ENCODE peak calls at places on chromosomes 4 and X, in five cellular contexts. B is stomach, K is cardiac muscle cell, J is cardiac fibroblast, F is AG09309. W is an unnamed sample.

GRCh38 chrX:140526138-140526537 is 21.3 kb upstream of the SOX3 start:
- DNase-seq in K (no peak), J (no peak), F (no peak), B (no peak), W (no peak)

GRCh38 chr4:178314287-178314686 is 872.0 kb upstream of the AGA start:
- DNase-seq in K (no peak), J (no peak), F (no peak), B (no peak), W (no peak)

GRCh38 chr4:39855909-39856512 is 121.7 kb downstream of the PDS5A start:
- DNase-seq in K (peak), J (peak), B (no peak), F (no peak), W (no peak)

GRCh38 chr4:20264688-20265087 is 13.0 kb downstream of the SLIT2 start:
- DNase-seq in B (no peak), K (no peak), J (no peak), F (no peak), W (no peak)

GRCh38 chr4:76622717-76623116 is 187.7 kb downstream of the SHROOM3 start:
- DNase-seq in F (no peak), K (no peak), J (no peak), B (no peak), W (no peak)

GRCh38 chrX:259692-260355 is 21.4 kb upstream of the PLCXD1 start:
- DNase-seq in B (peak), J (no peak), K (no peak), F (no peak), W (no peak)

GRCh38 chr4:82721819-82722423 is 76.7 kb downstream of the SCD5 start:
- DNase-seq in B (peak), J (no peak), K (no peak), F (no peak), W (no peak)

GRCh38 chr4:105246712-105247111 is 100.0 kb downstream of the TET2 start:
- DNase-seq in K (peak), B (no peak), J (peak), F (peak), W (no peak)

GRCh38 chr4:156596026-156596425 is 375.6 kb downstream of the PDGFC start:
- DNase-seq in F (no peak), J (peak), B (no peak), K (peak), W (no peak)

GRCh38 chrX:11998944-11999343 is 139.3 kb upstream of the FRMPD4 start:
- DNase-seq in K (peak), F (no peak), B (no peak), J (no peak), W (no peak)

GRCh38 chrX:38634665-38635064 is 73.3 kb downstream of the TSPAN7 start:
- DNase-seq in J (no peak), F (no peak), K (no peak), B (no peak), W (no peak)

GRCh38 chrX:40734956-40735317 is 405 bp downstream of the MED14 start:
- DNase-seq in F (no peak), K (no peak), B (no peak), J (peak), W (no peak)

GRCh38 chrX:77597090-77597489 is 149.9 kb downstream of the FGF16 start:
- DNase-seq in J (peak), K (peak), B (no peak), F (no peak), W (peak)

GRCh38 chr4:2832309-2832980 is 11.2 kb upstream of the ADD1 start:
- DNase-seq in F (no peak), B (no peak), K (no peak), J (no peak), W (no peak)

GRCh38 chrX:136620780-136621179 is 27.2 kb upstream of the CD40LG start:
- DNase-seq in F (no peak), K (no peak), B (no peak), J (no peak), W (no peak)

GRCh38 chr4:54091637-54092404 is 8.1 kb upstream of the GSX2 start:
- DNase-seq in F (no peak), J (peak), B (peak), K (peak), W (no peak)

GRCh38 chr4:80382090-80382832 is 46.7 kb downstream of the CFAP299 start:
- DNase-seq in B (no peak), F (no peak), J (no peak), K (no peak), W (no peak)

GRCh38 chr4:80388284-80388607 is 52.7 kb downstream of the CFAP299 start:
- DNase-seq in B (no peak), K (no peak), J (no peak), F (no peak), W (no peak)

GRCh38 chr4:80386281-80386886 is 50.9 kb downstream of the CFAP299 start:
- DNase-seq in F (no peak), K (no peak), B (no peak), J (no peak), W (no peak)

GRCh38 chr4:80387390-80388283 is 52.1 kb downstream of the CFAP299 start:
- DNase-seq in J (no peak), K (no peak), F (no peak), B (no peak), W (no peak)

GRCh38 chr4:80385397-80386280 is 50.1 kb downstream of the CFAP299 start:
- DNase-seq in J (no peak), B (no peak), F (no peak), K (no peak), W (no peak)
- H3K4me3 ChIP-seq in J (no peak), B (no peak), F (no peak), K (no peak), W (no peak)

GRCh38 chr4:112418092-112418491 is 97.9 kb downstream of the NEUROG2 start:
- DNase-seq in K (no peak), F (no peak), J (no peak), B (no peak), W (no peak)
- TF ChIP-seq CTCF in K (no peak), F (no peak), J (no peak), B (no peak), W (peak)

GRCh38 chr4:147480891-147481576 is at the start of gene EDNRA:
- DNase-seq in K (peak), B (no peak), J (peak), F (no peak), W (no peak)
- H3K4me3 ChIP-seq in K (peak), B (peak), J (peak), F (peak), W (peak)

GRCh38 chr4:7924570-7924969 is 15.1 kb downstream of the AFAP1 start:
- DNase-seq in B (no peak), J (no peak), F (no peak), K (no peak), W (no peak)

GRCh38 chr4:7929530-7929951 is 10.1 kb downstream of the AFAP1 start:
- DNase-seq in K (no peak), B (peak), J (peak), F (no peak), W (no peak)

GRCh38 chr4:7926822-7927221 is 12.8 kb downstream of the AFAP1 start:
- DNase-seq in B (no peak), K (no peak), F (no peak), J (no peak), W (no peak)

GRCh38 chr4:7932333-7932732 is 7.3 kb downstream of the AFAP1 start:
- DNase-seq in F (no peak), J (no peak), B (no peak), K (no peak), W (no peak)

GRCh38 chr4:7928711-7929505 is 10.8 kb downstream of the AFAP1 start:
- DNase-seq in B (no peak), K (no peak), J (peak), F (no peak), W (no peak)
- TF ChIP-seq CTCF in B (no peak), K (peak), J (peak), F (peak), W (peak)

DNA sequence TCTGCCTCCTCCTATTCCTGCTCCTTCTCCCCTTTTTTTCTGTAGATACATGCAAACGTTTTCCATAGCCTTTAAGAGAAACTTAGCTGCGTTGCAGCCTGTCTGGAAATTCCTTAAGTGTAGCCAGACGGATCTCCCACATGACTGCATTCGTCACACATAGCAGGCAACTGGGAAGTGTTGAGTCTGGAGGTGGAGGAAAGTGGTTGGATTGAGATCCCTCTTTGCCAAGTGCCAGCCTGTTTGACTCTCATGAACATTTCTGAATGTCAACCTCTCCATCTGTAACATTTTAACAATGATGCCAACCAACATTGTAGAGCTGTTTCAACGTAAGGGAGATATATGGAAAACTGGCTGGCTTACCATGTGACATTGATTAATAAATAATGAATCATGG is 45.1 kb upstream of the FAM9A start:
- DNase-seq in B (no peak), J (no peak), K (no peak), F (no peak), W (peak)
- H3K4me3 ChIP-seq in B (no peak), J (no peak), K (no peak), F (no peak), W (no peak)

GRCh38 chr4:42282081-42282901 is 115.0 kb upstream of the SHISA3 start:
- DNase-seq in B (peak), J (peak), F (no peak), K (peak), W (peak)

GRCh38 chr4:42281324-42282020 is 115.8 kb upstream of the SHISA3 start:
- DNase-seq in F (no peak), K (no peak), J (no peak), B (no peak), W (no peak)

GRCh38 chr4:42280327-42281095 is 116.8 kb upstream of the SHISA3 start:
- DNase-seq in F (no peak), B (no peak), K (peak), J (peak), W (no peak)

GRCh38 chr4:42277291-42277690 is 120.0 kb upstream of the SHISA3 start:
- DNase-seq in K (no peak), B (no peak), J (no peak), F (no peak), W (no peak)

DNA sequence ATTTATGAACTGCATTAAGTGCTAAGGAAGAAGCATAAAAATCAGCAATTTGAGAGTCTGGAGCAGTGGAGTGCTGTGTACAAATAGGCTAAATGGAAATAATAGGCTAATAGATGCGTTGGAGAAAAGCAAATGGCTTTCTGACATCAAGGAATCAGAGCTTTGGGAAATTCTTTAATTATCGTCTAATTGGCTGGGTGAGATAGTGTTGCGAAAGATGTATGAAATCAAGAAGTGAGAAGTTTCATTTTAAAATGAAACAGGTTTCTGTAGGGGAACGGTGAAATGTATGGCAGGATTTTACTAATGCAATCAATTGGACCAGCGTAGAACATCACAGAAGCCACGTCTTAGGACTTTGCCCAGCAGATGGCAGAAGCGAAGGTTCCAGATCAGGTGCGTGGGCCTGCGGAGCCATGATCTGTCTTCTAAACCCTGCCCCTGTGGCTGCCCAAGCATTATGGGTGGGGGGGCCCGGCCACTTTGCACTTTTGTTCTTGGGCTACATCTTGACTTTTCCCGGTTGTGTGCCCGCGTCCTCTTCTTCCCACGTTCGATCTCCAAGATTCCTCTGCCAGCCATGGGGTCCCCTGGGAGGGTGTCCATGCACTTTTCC is 118.5 kb upstream of the SHISA3 start:
- DNase-seq in K (no peak), F (no peak), B (no peak), J (no peak), W (no peak)
- TF ChIP-seq CTCF in K (no peak), F (no peak), B (no peak), J (no peak), W (no peak)

GRCh38 chr4:107974523-107974922 is 15.2 kb upstream of the HADH start:
- DNase-seq in B (no peak), J (no peak), K (no peak), F (no peak), W (no peak)

GRCh38 chr4:107966903-107967302 is 22.8 kb upstream of the HADH start:
- DNase-seq in F (no peak), K (no peak), J (no peak), B (no peak), W (no peak)

DNA sequence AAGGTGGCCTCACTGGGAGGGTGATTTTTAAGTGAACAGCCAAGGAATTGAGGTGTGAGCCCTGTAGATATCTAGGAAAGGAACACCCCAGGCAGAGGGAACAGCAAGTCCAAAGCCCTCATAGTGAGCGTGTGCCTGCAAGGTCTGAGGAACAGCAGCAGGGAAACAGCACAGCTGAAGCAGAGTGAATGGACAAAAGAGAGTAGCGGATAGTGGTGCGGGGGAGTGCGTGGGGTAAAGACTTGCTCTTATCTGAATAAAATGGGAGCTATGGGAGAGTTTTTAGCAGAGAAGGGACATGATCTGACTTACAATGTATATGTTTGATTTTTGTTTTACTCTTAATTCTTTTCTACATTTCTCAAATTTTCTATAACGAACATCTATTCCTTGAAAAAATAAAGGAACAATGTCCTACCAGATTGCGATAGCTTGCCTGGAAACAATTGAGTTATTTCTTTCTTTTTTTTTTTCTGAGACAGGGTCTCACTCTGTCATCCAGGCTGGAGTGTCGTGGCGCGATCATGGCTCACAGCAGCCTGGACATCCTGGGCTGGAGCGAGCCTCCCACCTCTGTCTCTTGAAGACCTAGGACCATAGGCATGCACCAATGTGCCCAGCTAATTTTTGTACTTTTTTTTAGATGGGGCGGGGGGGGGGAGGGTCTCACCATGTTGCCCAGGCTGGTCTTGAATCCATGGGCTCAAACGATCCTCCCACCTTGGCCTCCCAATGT is 19.5 kb upstream of the HADH start:
- DNase-seq in B (no peak), J (no peak), K (peak), F (no peak), W (no peak)
- H3K4me3 ChIP-seq in B (no peak), J (no peak), K (no peak), F (no peak), W (no peak)

GRCh38 chr4:110508827-110509446 is 33.0 kb downstream of the ENPEP start:
- DNase-seq in F (no peak), K (peak), B (no peak), J (peak), W (no peak)
- TF ChIP-seq CTCF in F (peak), K (peak), B (no peak), J (peak), W (peak)

DNA sequence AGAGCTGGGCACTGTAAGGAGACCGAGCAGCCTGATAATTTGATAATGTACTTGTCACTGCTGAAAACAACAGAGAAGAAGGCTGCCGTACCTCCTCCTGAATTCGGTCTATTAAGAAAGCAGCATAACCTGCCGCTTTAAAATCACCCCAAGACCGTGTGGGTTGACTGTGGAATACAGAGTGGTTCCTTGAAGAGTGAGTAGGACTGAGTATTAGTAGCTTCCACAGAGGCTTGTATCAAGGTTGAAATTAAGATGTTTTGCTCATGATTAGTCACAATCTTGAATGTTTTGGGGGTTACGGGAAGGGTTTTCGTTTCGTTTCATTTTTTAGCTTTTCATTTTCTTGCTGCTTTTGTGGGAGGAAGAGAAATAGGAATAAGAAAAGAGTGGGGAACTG is 47.0 kb downstream of the PTCHD1 start:
- DNase-seq in K (no peak), J (no peak), B (no peak), F (no peak), W (no peak)
- H3K4me3 ChIP-seq in K (no peak), J (no peak), B (no peak), F (no peak), W (no peak)

DNA sequence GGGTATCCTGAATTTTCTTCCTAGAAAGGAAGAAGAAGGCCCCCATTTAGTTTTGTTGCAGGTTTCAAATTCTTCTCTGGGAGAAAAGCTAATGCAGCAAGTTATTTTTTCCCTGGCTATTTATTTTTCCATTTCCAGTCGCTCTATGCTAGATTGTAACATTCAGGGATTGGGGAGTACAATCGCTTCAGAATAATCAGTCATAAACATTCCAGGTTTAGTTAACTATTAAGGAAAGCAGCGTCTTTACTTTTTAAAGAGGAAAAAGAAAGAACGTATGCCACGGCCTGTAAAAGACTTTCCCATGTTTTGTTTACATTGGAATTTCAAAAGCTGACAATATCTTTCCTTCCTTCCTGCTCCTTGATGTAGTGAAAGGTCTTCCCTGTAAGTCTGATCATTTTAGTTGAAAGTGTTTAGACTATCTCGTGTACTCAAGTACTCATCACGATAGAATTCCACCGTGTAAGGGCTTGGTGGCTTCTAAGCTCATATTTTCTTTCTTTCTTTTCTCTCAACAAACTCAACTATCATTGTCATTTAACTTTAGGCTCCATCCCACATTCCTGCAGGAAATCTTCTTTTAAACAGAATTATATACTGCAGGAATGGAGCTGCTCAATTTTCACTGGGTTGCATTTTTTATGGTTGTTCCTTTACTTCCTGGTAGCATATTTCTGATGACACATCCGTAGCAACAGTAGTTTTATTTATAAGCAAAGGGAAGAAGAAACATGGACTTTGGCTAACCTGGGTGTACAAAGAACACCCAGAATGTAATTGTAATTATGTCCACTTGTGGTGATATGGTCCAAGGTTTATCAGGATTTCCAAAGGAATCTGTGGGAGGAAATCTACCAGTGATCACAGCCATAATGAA is 213.1 kb upstream of the FAT1 start:
- DNase-seq in J (peak), K (peak), F (peak), B (no peak), W (peak)
- TF ChIP-seq CTCF in J (peak), K (peak), F (peak), B (no peak), W (peak)

W was measured in epithelial cell of proximal tubule.